ENCODE peak calls at places on chromosomes 11 and 22, in five cellular contexts. C is A673, E is heart left ventricle, H is GM12878, S is HCT116. R is an unnamed sample.

GRCh38 chr22:41382098-41382578 is 396 bp downstream of the TEF start:
- DNase-seq in C (peak), E (peak), H (no peak), S (no peak), R (peak)

GRCh38 chr22:38730411-38730871 is 24.7 kb downstream of the GTPBP1 start:
- DNase-seq in C (no peak), E (no peak), H (no peak), S (no peak), R (no peak)

GRCh38 chr11:133107753-133108152 is 424.5 kb downstream of the OPCML start:
- DNase-seq in C (no peak), E (no peak), H (no peak), S (no peak), R (no peak)

GRCh38 chr11:43927070-43927469 is 15.4 kb upstream of the C11orf96 start:
- DNase-seq in C (no peak), E (no peak), H (no peak), S (no peak), R (no peak)

GRCh38 chr11:124297921-124298320 is 15.8 kb downstream of the OR8D1 start:
- DNase-seq in C (no peak), E (no peak), H (no peak), S (no peak), R (no peak)

GRCh38 chr11:47915407-47916137 is 64.8 kb upstream of the PTPRJ start:
- DNase-seq in C (peak), E (no peak), H (no peak), S (no peak), R (peak)

GRCh38 chr11:112062923-112063322 is 10.9 kb downstream of the PIH1D2 start:
- DNase-seq in C (no peak), E (no peak), H (no peak), S (no peak), R (no peak)

GRCh38 chr22:44261861-44262595 is 50.7 kb downstream of the SHISAL1 start:
- DNase-seq in C (peak), E (peak), H (no peak), S (no peak), R (no peak)

GRCh38 chr22:19303785-19304184 is 12.3 kb upstream of the CLTCL1 start:
- DNase-seq in C (no peak), E (no peak), H (no peak), S (no peak), R (no peak)

GRCh38 chr22:44628273-44628672 is 73.7 kb upstream of the PRR5 start:
- DNase-seq in C (no peak), E (no peak), H (no peak), S (no peak), R (no peak)

GRCh38 chr11:109583996-109584395 is 162.0 kb downstream of the C11orf87 start:
- DNase-seq in C (peak), E (no peak), H (no peak), S (no peak), R (no peak)

GRCh38 chr11:62933285-62933684 is 12.1 kb upstream of the CHRM1 start:
- DNase-seq in C (no peak), E (no peak), H (no peak), S (no peak), R (no peak)

GRCh38 chr11:121435796-121436511 is 16.2 kb upstream of the SORL1 start:
- DNase-seq in C (peak), E (no peak), H (no peak), S (no peak), R (no peak)

GRCh38 chr11:26134481-26135355 is 197.2 kb upstream of the ANO3 start:
- DNase-seq in C (peak), E (no peak), H (no peak), S (no peak), R (peak)

GRCh38 chr22:30324008-30324730 is 2.6 kb downstream of the TBC1D10A start:
- DNase-seq in C (no peak), E (no peak), H (no peak), S (no peak), R (no peak)

GRCh38 chr22:47918276-47918928 is 1156.0 kb downstream of the TBC1D22A start:
- DNase-seq in C (no peak), E (no peak), H (peak), S (no peak), R (peak)

GRCh38 chr11:2207773-2208621 is 36.4 kb upstream of the TH start:
- DNase-seq in C (no peak), E (no peak), H (no peak), S (no peak), R (no peak)

GRCh38 chr22:32680895-32681294 is 120.6 kb upstream of the TIMP3 start:
- DNase-seq in C (no peak), E (no peak), H (no peak), S (no peak), R (no peak)

GRCh38 chr11:65558785-65559509 is 788 bp upstream of the LTBP3 start:
- DNase-seq in C (peak), E (peak), H (no peak), S (no peak), R (no peak)
- H3K27ac ChIP-seq in C (peak), E (peak), H (no peak), S (peak), R (no peak)

DNA sequence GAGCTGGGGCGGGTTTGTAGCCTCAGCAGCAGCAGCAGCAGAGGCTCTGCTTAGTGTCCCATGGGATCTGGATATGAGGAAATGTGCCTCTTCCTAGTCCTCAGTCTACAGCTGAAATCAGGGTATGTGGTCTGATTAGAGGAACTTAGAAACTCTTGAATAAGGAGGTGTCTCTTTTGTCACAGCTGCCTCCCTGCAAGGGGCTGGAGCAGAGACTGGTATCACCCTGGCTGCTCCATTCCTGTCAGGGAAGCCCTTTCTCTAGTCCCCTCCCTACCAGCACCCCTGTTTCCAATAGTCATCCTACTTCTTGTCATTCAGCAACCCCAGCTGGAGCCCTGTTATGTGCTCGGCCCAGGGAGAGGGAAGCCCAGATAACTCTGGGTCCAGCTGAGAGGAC is 54.3 kb downstream of the CEP164 start:
- DNase-seq in C (no peak), E (no peak), H (no peak), S (no peak), R (no peak)
- TF ChIP-seq CTCF in C (no peak), E (no peak), H (no peak), S (no peak), R (no peak)

DNA sequence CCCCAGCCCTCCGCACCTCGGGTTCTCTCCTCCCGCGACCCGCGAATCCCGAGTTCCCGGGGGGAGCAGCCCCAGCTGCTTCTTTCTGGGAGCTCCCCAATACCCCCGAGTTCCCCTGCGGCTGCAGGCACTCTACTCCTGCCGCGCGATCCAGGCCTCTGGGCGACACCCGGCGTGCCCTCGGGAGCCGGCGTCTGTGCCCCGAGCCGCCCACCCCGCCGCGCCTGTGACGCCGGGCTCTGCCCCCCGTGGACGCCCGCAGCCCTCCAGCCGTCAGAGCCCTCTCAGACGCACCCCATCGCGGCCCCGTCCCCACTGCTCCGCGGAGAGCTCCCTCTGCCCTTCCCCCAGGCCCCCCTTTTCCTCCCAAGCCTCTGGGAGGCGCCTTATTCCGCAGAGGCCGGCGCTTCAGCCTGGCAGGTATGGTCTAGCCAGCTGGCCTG is 422 bp downstream of the GLB1L2 start:
- DNase-seq in C (peak), E (no peak), H (no peak), S (no peak), R (no peak)
- H3K4me3 ChIP-seq in C (peak), E (peak), H (no peak), S (peak), R (no peak)

DNA sequence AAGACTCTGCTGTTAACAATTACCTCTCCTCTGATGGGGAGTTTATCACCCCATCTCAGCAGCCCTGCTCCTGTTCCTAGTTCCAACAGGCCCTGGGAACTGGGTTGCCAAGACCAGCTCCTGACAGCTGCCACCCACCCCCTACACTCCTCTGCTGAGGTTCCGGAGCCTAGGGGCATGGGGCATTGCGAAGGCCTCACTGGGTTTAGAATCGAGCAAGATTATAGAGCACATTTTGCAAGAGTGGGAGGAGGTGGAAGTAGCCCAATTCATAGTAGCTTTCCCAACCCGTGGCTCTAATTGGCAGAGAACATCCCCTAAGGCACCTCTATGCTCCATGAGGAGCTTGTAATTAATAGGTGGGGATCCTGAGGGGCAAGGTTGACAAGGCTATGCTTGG is 23.0 kb downstream of the MYEOV start:
- DNase-seq in C (no peak), E (no peak), H (no peak), S (no peak), R (no peak)
- H3K27ac ChIP-seq in C (peak), E (no peak), H (no peak), S (no peak), R (no peak)